ENCODE peak calls at places on chromosomes 1 and 21, in six cellular contexts. One of them, this sample, is unnamed.
A peak's percentile ranks its signal among the peaks of the same experiment; 100 is the strongest.

GRCh38 chr1:178060789-178061556 is 32.9 kb upstream of the RASAL2 start:
- DNase-seq in Peyer's patch: no peak
- DNase-seq in fibroblast of the aortic adventitia: peak; percentile 96
- DNase-seq in GM12864: no peak
- DNase-seq in astrocyte of the spinal cord: peak; percentile 80
- DNase-seq in OCI-LY7: no peak
- DNase-seq in this sample: peak; percentile 97

GRCh38 chr1:114286960-114287359 is 133.3 kb upstream of the SYT6 start:
- DNase-seq in GM12864: no peak
- DNase-seq in fibroblast of the aortic adventitia: no peak
- DNase-seq in astrocyte of the spinal cord: no peak
- DNase-seq in OCI-LY7: no peak
- DNase-seq in Peyer's patch: no peak
- DNase-seq in this sample: no peak

GRCh38 chr1:146007048-146007784 is 10.8 kb upstream of the TXNIP start:
- DNase-seq in astrocyte of the spinal cord: peak; percentile 84
- DNase-seq in Peyer's patch: peak; percentile 79
- DNase-seq in OCI-LY7: peak; percentile 94
- DNase-seq in fibroblast of the aortic adventitia: peak; percentile 92
- DNase-seq in GM12864: peak; percentile 85
- DNase-seq in this sample: peak; percentile 90

GRCh38 chr1:60696512-60696911 is 385.8 kb upstream of the NFIA start:
- DNase-seq in fibroblast of the aortic adventitia: no peak
- DNase-seq in Peyer's patch: no peak
- DNase-seq in astrocyte of the spinal cord: no peak
- DNase-seq in OCI-LY7: no peak
- DNase-seq in GM12864: no peak
- DNase-seq in this sample: no peak

GRCh38 chr1:235079443-235079967 is 49.1 kb downstream of the TOMM20 start:
- DNase-seq in fibroblast of the aortic adventitia: no peak
- DNase-seq in astrocyte of the spinal cord: peak; percentile 54
- DNase-seq in OCI-LY7: peak; percentile 55
- DNase-seq in Peyer's patch: no peak
- DNase-seq in GM12864: no peak
- DNase-seq in this sample: peak; percentile 67

GRCh38 chr1:41578712-41579335 is 94.3 kb upstream of the EDN2 start:
- DNase-seq in astrocyte of the spinal cord: peak; percentile 22
- DNase-seq in Peyer's patch: no peak
- DNase-seq in OCI-LY7: peak; percentile 29
- DNase-seq in GM12864: no peak
- DNase-seq in fibroblast of the aortic adventitia: peak; percentile 11
- DNase-seq in this sample: peak; percentile 33

GRCh38 chr1:10727703-10728348 is 68.6 kb downstream of the CASZ1 start:
- DNase-seq in astrocyte of the spinal cord: no peak
- DNase-seq in fibroblast of the aortic adventitia: no peak
- DNase-seq in Peyer's patch: no peak
- DNase-seq in OCI-LY7: no peak
- DNase-seq in GM12864: no peak
- DNase-seq in this sample: no peak

GRCh38 chr1:1371741-1372711 is 3.0 kb downstream of the AURKAIP1 start:
- DNase-seq in astrocyte of the spinal cord: peak; percentile 52
- DNase-seq in OCI-LY7: peak; percentile 77
- DNase-seq in GM12864: no peak
- DNase-seq in Peyer's patch: peak; percentile 74
- DNase-seq in fibroblast of the aortic adventitia: peak; percentile 54
- DNase-seq in this sample: peak; percentile 44

GRCh38 chr1:201650608-201650933 is 111.6 kb downstream of the NAV1 start:
- DNase-seq in fibroblast of the aortic adventitia: no peak
- DNase-seq in GM12864: no peak
- DNase-seq in OCI-LY7: no peak
- DNase-seq in Peyer's patch: no peak
- DNase-seq in astrocyte of the spinal cord: no peak
- DNase-seq in this sample: no peak

GRCh38 chr1:101193733-101194169 is 43.1 kb upstream of the S1PR1 start:
- DNase-seq in OCI-LY7: no peak
- DNase-seq in fibroblast of the aortic adventitia: peak; percentile 11
- DNase-seq in GM12864: no peak
- DNase-seq in astrocyte of the spinal cord: no peak
- DNase-seq in Peyer's patch: no peak
- DNase-seq in this sample: peak; percentile 32

GRCh38 chr1:75954594-75954993 is 22.4 kb upstream of the ASB17 start:
- DNase-seq in fibroblast of the aortic adventitia: no peak
- DNase-seq in Peyer's patch: no peak
- DNase-seq in OCI-LY7: no peak
- DNase-seq in astrocyte of the spinal cord: no peak
- DNase-seq in GM12864: no peak
- DNase-seq in this sample: peak; percentile 11

GRCh38 chr1:228141871-228142615 is 2.0 kb downstream of the GUK1 start:
- DNase-seq in OCI-LY7: peak; percentile 66
- DNase-seq in fibroblast of the aortic adventitia: no peak
- DNase-seq in Peyer's patch: no peak
- DNase-seq in GM12864: no peak
- DNase-seq in astrocyte of the spinal cord: peak; percentile 24
- DNase-seq in this sample: no peak

GRCh38 chr1:103900005-103900404 is 150.3 kb downstream of the AMY1C start:
- DNase-seq in fibroblast of the aortic adventitia: no peak
- DNase-seq in OCI-LY7: no peak
- DNase-seq in Peyer's patch: no peak
- DNase-seq in astrocyte of the spinal cord: no peak
- DNase-seq in GM12864: no peak
- DNase-seq in this sample: no peak

GRCh38 chr1:238252033-238252802 is 361.5 kb upstream of the ZP4 start:
- DNase-seq in fibroblast of the aortic adventitia: peak; percentile 52
- DNase-seq in astrocyte of the spinal cord: peak; percentile 64
- DNase-seq in Peyer's patch: no peak
- DNase-seq in GM12864: no peak
- DNase-seq in OCI-LY7: peak; percentile 19
- DNase-seq in this sample: peak; percentile 43

GRCh38 chr1:243738020-243738419 is 112.0 kb downstream of the AKT3 start:
- DNase-seq in GM12864: no peak
- DNase-seq in astrocyte of the spinal cord: no peak
- DNase-seq in OCI-LY7: no peak
- DNase-seq in fibroblast of the aortic adventitia: no peak
- DNase-seq in Peyer's patch: no peak
- DNase-seq in this sample: no peak

GRCh38 chr1:199665371-199665770 is 362.1 kb upstream of the NR5A2 start:
- DNase-seq in astrocyte of the spinal cord: no peak
- DNase-seq in Peyer's patch: no peak
- DNase-seq in fibroblast of the aortic adventitia: no peak
- DNase-seq in GM12864: no peak
- DNase-seq in OCI-LY7: no peak
- DNase-seq in this sample: no peak

GRCh38 chr1:55209247-55209646 is 5.9 kb downstream of the USP24 start:
- DNase-seq in GM12864: no peak
- DNase-seq in Peyer's patch: no peak
- DNase-seq in fibroblast of the aortic adventitia: no peak
- DNase-seq in astrocyte of the spinal cord: no peak
- DNase-seq in OCI-LY7: peak; percentile 48
- DNase-seq in this sample: no peak

GRCh38 chr1:3553166-3553939 is 58.0 kb downstream of the MEGF6 start:
- DNase-seq in astrocyte of the spinal cord: no peak
- DNase-seq in OCI-LY7: no peak
- DNase-seq in fibroblast of the aortic adventitia: peak; percentile 36
- DNase-seq in Peyer's patch: no peak
- DNase-seq in GM12864: no peak
- DNase-seq in this sample: no peak

GRCh38 chr1:85818371-85818770 is 110.1 kb upstream of the ZNHIT6 start:
- DNase-seq in GM12864: no peak
- DNase-seq in OCI-LY7: no peak
- DNase-seq in Peyer's patch: no peak
- DNase-seq in astrocyte of the spinal cord: peak; percentile 31
- DNase-seq in fibroblast of the aortic adventitia: peak; percentile 11
- DNase-seq in this sample: peak; percentile 63

GRCh38 chr1:81208441-81208840 is 592.3 kb upstream of the ADGRL2 start:
- DNase-seq in astrocyte of the spinal cord: no peak
- DNase-seq in OCI-LY7: no peak
- DNase-seq in GM12864: no peak
- DNase-seq in Peyer's patch: no peak
- DNase-seq in fibroblast of the aortic adventitia: no peak
- DNase-seq in this sample: no peak

GRCh38 chr21:41819856-41820281 is 53.0 kb upstream of the RIPK4 start:
- DNase-seq in Peyer's patch: no peak
- DNase-seq in OCI-LY7: no peak
- DNase-seq in fibroblast of the aortic adventitia: no peak
- DNase-seq in astrocyte of the spinal cord: no peak
- DNase-seq in GM12864: no peak
- DNase-seq in this sample: no peak

GRCh38 chr1:151839457-151840409 is at the start of gene C2CD4D:
- DNase-seq in fibroblast of the aortic adventitia: no peak
- DNase-seq in astrocyte of the spinal cord: no peak
- DNase-seq in GM12864: no peak
- DNase-seq in Peyer's patch: peak; percentile 46
- DNase-seq in OCI-LY7: no peak
- DNase-seq in this sample: no peak

GRCh38 chr1:161068306-161069200 is 1.1 kb downstream of the ARHGAP30 start:
- DNase-seq in GM12864: peak; percentile 73
- DNase-seq in fibroblast of the aortic adventitia: no peak
- DNase-seq in astrocyte of the spinal cord: no peak
- DNase-seq in OCI-LY7: peak; percentile 84
- DNase-seq in Peyer's patch: peak; percentile 94
- DNase-seq in this sample: no peak

GRCh38 chr1:232968965-232969364 is 18.6 kb downstream of the NTPCR start:
- DNase-seq in GM12864: no peak
- DNase-seq in fibroblast of the aortic adventitia: peak; percentile 72
- DNase-seq in Peyer's patch: no peak
- DNase-seq in OCI-LY7: peak; percentile 7
- DNase-seq in astrocyte of the spinal cord: peak; percentile 82
- DNase-seq in this sample: peak; percentile 78

GRCh38 chr1:212684076-212684475 is 15.6 kb downstream of the BATF3 start:
- DNase-seq in GM12864: no peak
- DNase-seq in fibroblast of the aortic adventitia: no peak
- DNase-seq in OCI-LY7: no peak
- DNase-seq in Peyer's patch: no peak
- DNase-seq in astrocyte of the spinal cord: no peak
- DNase-seq in this sample: no peak

DNA sequence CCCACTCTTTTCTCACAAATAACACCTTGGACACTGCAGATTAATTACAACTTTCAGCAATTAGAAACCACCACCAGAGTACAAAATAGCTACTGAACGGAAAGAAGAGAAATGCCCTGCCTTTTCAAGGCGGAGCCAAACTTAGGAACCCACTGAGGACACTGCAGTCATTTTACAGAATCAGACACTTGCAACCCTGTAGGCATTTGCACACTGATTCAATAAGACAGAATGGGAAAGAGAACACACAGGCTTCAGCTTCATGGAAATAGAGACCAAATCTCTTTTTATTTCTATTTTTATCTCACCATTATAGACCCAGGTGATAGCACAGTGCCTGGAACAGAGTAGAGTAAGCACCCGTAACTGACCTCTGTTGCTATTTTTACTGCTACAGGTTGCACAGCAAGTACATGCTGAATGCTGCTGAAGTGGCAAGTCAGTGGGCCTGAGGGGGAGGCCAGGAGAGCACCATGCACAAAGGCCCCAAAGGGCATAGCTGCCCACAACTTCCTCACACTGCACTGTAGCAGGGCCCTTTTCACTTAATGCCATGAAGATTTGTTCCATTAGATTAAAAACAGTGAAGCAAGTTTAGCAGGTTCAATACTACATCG is 50.7 kb upstream of the EDARADD start:
- DNase-seq in fibroblast of the aortic adventitia: no peak
- DNase-seq in GM12864: no peak
- DNase-seq in astrocyte of the spinal cord: no peak
- DNase-seq in Peyer's patch: no peak
- DNase-seq in OCI-LY7: no peak
- DNase-seq in this sample: no peak
- H3K4me3 ChIP-seq in fibroblast of the aortic adventitia: no peak overlapping the region
- H3K4me3 ChIP-seq in GM12864: no peak overlapping the region
- H3K4me3 ChIP-seq in astrocyte of the spinal cord: no peak overlapping the region
- H3K4me3 ChIP-seq in Peyer's patch: no peak overlapping the region
- H3K4me3 ChIP-seq in OCI-LY7: no peak overlapping the region
- H3K4me3 ChIP-seq in this sample: no peak overlapping the region

GRCh38 chr1:53075761-53076163 is 13.7 kb downstream of the PODN start:
- DNase-seq in fibroblast of the aortic adventitia: no peak
- DNase-seq in GM12864: no peak
- DNase-seq in Peyer's patch: no peak
- DNase-seq in astrocyte of the spinal cord: no peak
- DNase-seq in OCI-LY7: no peak
- DNase-seq in this sample: no peak
- TF ChIP-seq CTCF in fibroblast of the aortic adventitia: no peak
- TF ChIP-seq CTCF in GM12864: no peak
- TF ChIP-seq CTCF in Peyer's patch: no peak
- TF ChIP-seq CTCF in astrocyte of the spinal cord: no peak
- TF ChIP-seq CTCF in OCI-LY7: no peak
- TF ChIP-seq CTCF in this sample: no peak

DNA sequence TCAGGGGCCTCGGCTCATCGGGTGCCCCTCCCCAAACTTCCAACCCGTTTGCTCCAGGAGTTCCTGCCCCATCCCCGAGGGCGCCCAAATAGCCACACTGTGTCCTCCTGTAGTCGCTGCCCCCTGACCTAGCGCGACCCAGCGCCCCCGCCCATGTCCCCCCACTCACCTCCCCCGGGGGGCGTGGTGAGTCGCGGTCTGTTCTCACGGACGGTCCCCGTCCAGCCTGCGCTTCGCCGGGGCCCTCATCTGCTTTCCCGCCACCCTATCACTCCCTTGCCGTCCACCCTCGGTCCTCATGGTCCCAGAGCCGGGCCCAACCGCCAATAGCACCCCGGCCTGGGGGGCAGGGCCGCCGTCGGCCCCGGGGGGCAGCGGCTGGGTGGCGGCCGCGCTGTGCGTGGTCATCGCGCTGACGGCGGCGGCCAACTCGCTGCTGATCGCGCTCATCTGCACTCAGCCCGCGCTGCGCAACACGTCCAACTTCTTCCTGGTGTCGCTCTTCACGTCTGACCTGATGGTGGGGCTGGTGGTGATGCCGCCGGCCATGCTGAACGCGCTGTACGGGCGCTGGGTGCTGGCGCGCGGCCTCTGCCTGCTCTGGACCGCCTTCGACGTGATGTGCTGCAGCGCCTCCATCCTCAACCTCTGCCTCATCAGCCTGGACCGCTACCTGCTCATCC is 922 bp downstream of the HTR6 start:
- DNase-seq in astrocyte of the spinal cord: no peak
- DNase-seq in OCI-LY7: no peak
- DNase-seq in GM12864: no peak
- DNase-seq in fibroblast of the aortic adventitia: no peak
- DNase-seq in Peyer's patch: no peak
- DNase-seq in this sample: no peak
- H3K4me3 ChIP-seq in astrocyte of the spinal cord: no peak overlapping the region
- H3K4me3 ChIP-seq in OCI-LY7: no peak overlapping the region
- H3K4me3 ChIP-seq in GM12864: no peak overlapping the region
- H3K4me3 ChIP-seq in fibroblast of the aortic adventitia: no peak overlapping the region
- H3K4me3 ChIP-seq in Peyer's patch: peak overlapping the region; percentile 47
- H3K4me3 ChIP-seq in this sample: no peak overlapping the region

DNA sequence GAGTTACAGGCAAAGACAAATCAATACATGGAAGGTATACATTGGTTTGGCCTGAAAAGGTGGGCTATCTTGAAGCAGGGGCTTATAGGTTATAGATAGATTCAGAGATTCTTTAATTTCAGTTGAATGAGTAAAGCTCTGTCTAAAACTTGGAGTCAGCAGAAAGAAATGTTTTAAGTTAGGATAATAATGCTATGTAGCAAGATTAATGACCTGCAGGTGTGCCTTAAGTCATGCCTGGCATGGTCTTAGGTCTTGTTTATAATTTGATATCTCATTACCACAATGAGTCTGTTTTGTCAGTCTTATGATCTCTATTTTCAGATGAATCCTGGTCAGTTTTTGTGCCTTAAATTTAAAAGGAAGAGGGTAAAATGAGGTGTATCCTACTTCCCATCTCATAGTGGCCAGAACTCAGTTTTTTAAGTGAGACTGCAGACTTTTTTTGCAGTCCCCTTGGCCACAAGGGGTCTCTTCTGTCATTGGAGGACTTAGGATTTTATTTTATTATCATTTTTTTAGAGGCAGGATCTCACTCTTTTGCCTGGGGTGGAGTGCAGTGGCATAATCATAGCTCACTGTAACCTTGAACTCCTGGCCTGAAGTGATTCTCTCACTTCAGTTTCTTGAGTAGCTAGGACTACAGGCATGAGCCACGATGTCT is 21.3 kb upstream of the PGBD2 start:
- DNase-seq in fibroblast of the aortic adventitia: no peak
- DNase-seq in astrocyte of the spinal cord: no peak
- DNase-seq in GM12864: no peak
- DNase-seq in OCI-LY7: peak; percentile 53
- DNase-seq in Peyer's patch: no peak
- DNase-seq in this sample: no peak
- TF ChIP-seq CTCF in fibroblast of the aortic adventitia: no peak
- TF ChIP-seq CTCF in astrocyte of the spinal cord: peak; percentile 11
- TF ChIP-seq CTCF in GM12864: no peak
- TF ChIP-seq CTCF in OCI-LY7: peak; percentile 77
- TF ChIP-seq CTCF in Peyer's patch: no peak
- TF ChIP-seq CTCF in this sample: no peak

This sample was measured in fibroblast of mammary gland.